ENCODE peak calls at places on chromosome 22, in six cellular contexts. One of them, this sample, is unnamed.

GRCh38 chr22:25059438-25059837 is 106.9 kb downstream of the KIAA1671 start:
- DNase-seq in type B pancreatic cell: no peak
- DNase-seq in fibroblast of the aortic adventitia: no peak
- DNase-seq in RWPE1: no peak
- DNase-seq in astrocyte: no peak
- DNase-seq in HFF-Myc: no peak
- DNase-seq in this sample: no peak

GRCh38 chr22:47175151-47175760 is 412.8 kb downstream of the TBC1D22A start:
- DNase-seq in type B pancreatic cell: peak; percentile 37
- DNase-seq in fibroblast of the aortic adventitia: peak; percentile 74
- DNase-seq in RWPE1: no peak
- DNase-seq in astrocyte: no peak
- DNase-seq in HFF-Myc: no peak
- DNase-seq in this sample: peak; percentile 64

GRCh38 chr22:16955678-16956210 is 52.3 kb downstream of the GAB4 start:
- DNase-seq in type B pancreatic cell: no peak
- DNase-seq in fibroblast of the aortic adventitia: no peak
- DNase-seq in RWPE1: no peak
- DNase-seq in astrocyte: no peak
- DNase-seq in HFF-Myc: no peak
- DNase-seq in this sample: no peak

GRCh38 chr22:28783786-28784671 is 11.5 kb downstream of the CCDC117 start:
- DNase-seq in type B pancreatic cell: no peak
- DNase-seq in fibroblast of the aortic adventitia: no peak
- DNase-seq in RWPE1: no peak
- DNase-seq in astrocyte: no peak
- DNase-seq in HFF-Myc: no peak
- DNase-seq in this sample: no peak

GRCh38 chr22:29073618-29074275 is 912 bp downstream of the KREMEN1 start:
- DNase-seq in type B pancreatic cell: peak; percentile 77
- DNase-seq in fibroblast of the aortic adventitia: peak; percentile 16
- DNase-seq in RWPE1: peak; percentile 9
- DNase-seq in astrocyte: no peak
- DNase-seq in HFF-Myc: no peak
- DNase-seq in this sample: no peak

GRCh38 chr22:35411112-35411511 is 11.2 kb downstream of the MCM5 start:
- DNase-seq in type B pancreatic cell: no peak
- DNase-seq in fibroblast of the aortic adventitia: no peak
- DNase-seq in RWPE1: no peak
- DNase-seq in astrocyte: no peak
- DNase-seq in HFF-Myc: no peak
- DNase-seq in this sample: no peak

GRCh38 chr22:40322818-40323447 is 23.4 kb upstream of the ADSL start:
- DNase-seq in type B pancreatic cell: no peak
- DNase-seq in fibroblast of the aortic adventitia: no peak
- DNase-seq in RWPE1: no peak
- DNase-seq in astrocyte: no peak
- DNase-seq in HFF-Myc: no peak
- DNase-seq in this sample: no peak

GRCh38 chr22:49019737-49020136 is 807.9 kb downstream of the BRD1 start:
- DNase-seq in type B pancreatic cell: peak; percentile 50
- DNase-seq in fibroblast of the aortic adventitia: no peak
- DNase-seq in RWPE1: no peak
- DNase-seq in astrocyte: no peak
- DNase-seq in HFF-Myc: no peak
- DNase-seq in this sample: peak; percentile 51

GRCh38 chr22:42595434-42595833 is 19.2 kb downstream of the POLDIP3 start:
- DNase-seq in type B pancreatic cell: no peak
- DNase-seq in fibroblast of the aortic adventitia: peak; percentile 32
- DNase-seq in RWPE1: no peak
- DNase-seq in astrocyte: peak; percentile 18
- DNase-seq in HFF-Myc: no peak
- DNase-seq in this sample: no peak

GRCh38 chr22:19630614-19631013 is 83.7 kb upstream of the SEPTIN5 start:
- DNase-seq in type B pancreatic cell: no peak
- DNase-seq in fibroblast of the aortic adventitia: no peak
- DNase-seq in RWPE1: no peak
- DNase-seq in astrocyte: no peak
- DNase-seq in HFF-Myc: no peak
- DNase-seq in this sample: no peak

GRCh38 chr22:19629720-19630419 is 84.4 kb upstream of the SEPTIN5 start:
- DNase-seq in type B pancreatic cell: peak; percentile 89
- DNase-seq in fibroblast of the aortic adventitia: peak; percentile 80
- DNase-seq in RWPE1: peak; percentile 85
- DNase-seq in astrocyte: peak; percentile 22
- DNase-seq in HFF-Myc: peak; percentile 21
- DNase-seq in this sample: no peak

GRCh38 chr22:19632671-19633148 is 81.6 kb upstream of the SEPTIN5 start:
- DNase-seq in type B pancreatic cell: no peak
- DNase-seq in fibroblast of the aortic adventitia: no peak
- DNase-seq in RWPE1: no peak
- DNase-seq in astrocyte: no peak
- DNase-seq in HFF-Myc: no peak
- DNase-seq in this sample: no peak

GRCh38 chr22:19634206-19634536 is 80.1 kb upstream of the SEPTIN5 start:
- DNase-seq in type B pancreatic cell: no peak
- DNase-seq in fibroblast of the aortic adventitia: no peak
- DNase-seq in RWPE1: no peak
- DNase-seq in astrocyte: no peak
- DNase-seq in HFF-Myc: no peak
- DNase-seq in this sample: no peak

GRCh38 chr22:19631899-19632670 is 82.2 kb upstream of the SEPTIN5 start:
- DNase-seq in type B pancreatic cell: no peak
- DNase-seq in fibroblast of the aortic adventitia: peak; percentile 49
- DNase-seq in RWPE1: peak; percentile 22
- DNase-seq in astrocyte: peak; percentile 24
- DNase-seq in HFF-Myc: no peak
- DNase-seq in this sample: no peak
- TF ChIP-seq CTCF in type B pancreatic cell: peak; percentile 69
- TF ChIP-seq CTCF in fibroblast of the aortic adventitia: peak; percentile 75
- TF ChIP-seq CTCF in RWPE1: peak; percentile 64
- TF ChIP-seq CTCF in astrocyte: peak; percentile 61
- TF ChIP-seq CTCF in HFF-Myc: peak; percentile 76
- TF ChIP-seq CTCF in this sample: peak; percentile 81

GRCh38 chr22:30863161-30863833 is 105.3 kb downstream of the MORC2 start:
- DNase-seq in type B pancreatic cell: peak; percentile 58
- DNase-seq in fibroblast of the aortic adventitia: no peak
- DNase-seq in RWPE1: no peak
- DNase-seq in astrocyte: peak; percentile 23
- DNase-seq in HFF-Myc: no peak
- DNase-seq in this sample: no peak
- TF ChIP-seq CTCF in type B pancreatic cell: no peak
- TF ChIP-seq CTCF in fibroblast of the aortic adventitia: no peak
- TF ChIP-seq CTCF in RWPE1: no peak
- TF ChIP-seq CTCF in astrocyte: no peak
- TF ChIP-seq CTCF in HFF-Myc: no peak
- TF ChIP-seq CTCF in this sample: no peak

DNA sequence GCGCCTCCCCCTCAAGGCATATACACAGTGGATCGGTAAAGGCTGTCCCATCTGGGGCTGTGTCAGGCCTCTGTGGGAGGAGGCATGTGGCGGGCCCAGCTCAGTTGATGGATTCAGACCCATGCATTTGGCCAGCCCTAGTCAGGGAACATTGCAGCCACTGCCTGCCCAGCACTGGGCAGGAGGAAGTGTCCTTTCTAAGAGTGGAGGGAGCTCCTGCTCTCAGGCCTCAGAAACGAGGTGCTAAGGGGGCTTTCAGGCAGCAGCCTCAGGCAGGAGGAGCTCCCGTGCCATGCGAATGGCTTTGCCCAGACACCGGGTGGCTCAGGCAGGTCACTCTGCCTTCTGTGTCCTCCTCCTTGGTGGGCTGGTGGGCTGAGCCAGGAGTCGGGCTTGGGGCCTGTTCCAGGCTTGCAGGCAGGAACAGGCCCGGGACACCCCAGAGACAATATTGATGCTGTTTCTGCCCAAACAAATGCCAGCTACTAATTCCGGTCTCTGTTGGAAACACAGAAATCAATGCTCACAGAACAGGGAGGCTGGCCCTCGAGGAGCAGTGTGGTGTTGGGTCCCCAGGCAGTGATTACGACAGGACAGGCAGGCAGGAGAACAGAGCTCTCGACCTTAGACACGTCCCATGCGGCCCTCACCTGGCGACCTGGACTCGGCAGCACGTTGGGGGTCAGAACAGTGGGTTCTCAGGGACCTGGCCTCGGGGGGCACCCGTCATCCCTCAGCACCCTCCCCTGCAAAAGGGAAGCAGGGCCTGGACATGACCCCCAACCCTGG is 42.3 kb upstream of the CCDC188 start:
- DNase-seq in type B pancreatic cell: no peak
- DNase-seq in fibroblast of the aortic adventitia: no peak
- DNase-seq in RWPE1: no peak
- DNase-seq in astrocyte: no peak
- DNase-seq in HFF-Myc: no peak
- DNase-seq in this sample: no peak
- TF ChIP-seq CTCF in type B pancreatic cell: no peak
- TF ChIP-seq CTCF in fibroblast of the aortic adventitia: no peak
- TF ChIP-seq CTCF in RWPE1: no peak
- TF ChIP-seq CTCF in astrocyte: no peak
- TF ChIP-seq CTCF in HFF-Myc: no peak
- TF ChIP-seq CTCF in this sample: no peak

GRCh38 chr22:38831166-38831945 is 12.5 kb downstream of the NPTXR start:
- DNase-seq in type B pancreatic cell: no peak
- DNase-seq in fibroblast of the aortic adventitia: peak; percentile 42
- DNase-seq in RWPE1: no peak
- DNase-seq in astrocyte: peak; percentile 61
- DNase-seq in HFF-Myc: no peak
- DNase-seq in this sample: peak; percentile 55
- TF ChIP-seq CTCF in type B pancreatic cell: no peak
- TF ChIP-seq CTCF in fibroblast of the aortic adventitia: no peak
- TF ChIP-seq CTCF in RWPE1: no peak
- TF ChIP-seq CTCF in astrocyte: no peak
- TF ChIP-seq CTCF in HFF-Myc: no peak
- TF ChIP-seq CTCF in this sample: no peak

DNA sequence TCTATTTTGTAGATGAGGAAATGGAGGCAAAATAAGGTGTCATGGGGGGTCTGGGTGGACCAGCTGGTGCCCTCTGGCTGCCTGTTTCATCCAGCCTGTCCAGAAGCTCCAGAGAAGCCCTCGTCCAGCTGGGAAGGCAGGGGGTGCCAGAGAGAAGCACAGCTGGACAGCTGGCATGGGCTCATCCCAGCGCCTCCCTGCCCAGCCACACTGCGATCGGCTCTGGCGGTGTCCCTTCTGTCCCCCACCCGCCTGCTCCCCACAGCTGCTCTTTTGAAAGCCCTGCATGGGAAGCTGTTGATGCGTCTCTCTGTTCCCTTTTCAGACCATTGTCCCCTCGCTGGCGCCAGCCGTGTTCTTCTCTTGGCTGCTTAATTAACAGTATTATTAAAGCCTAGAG is 86.5 kb downstream of the MN1 start:
- DNase-seq in type B pancreatic cell: no peak
- DNase-seq in fibroblast of the aortic adventitia: no peak
- DNase-seq in RWPE1: no peak
- DNase-seq in astrocyte: no peak
- DNase-seq in HFF-Myc: no peak
- DNase-seq in this sample: no peak
- TF ChIP-seq CTCF in type B pancreatic cell: no peak
- TF ChIP-seq CTCF in fibroblast of the aortic adventitia: no peak
- TF ChIP-seq CTCF in RWPE1: no peak
- TF ChIP-seq CTCF in astrocyte: no peak
- TF ChIP-seq CTCF in HFF-Myc: peak; percentile 15
- TF ChIP-seq CTCF in this sample: peak; percentile 52

GRCh38 chr22:50718352-50718709 is 19.7 kb upstream of the ACR start:
- DNase-seq in type B pancreatic cell: no peak
- DNase-seq in fibroblast of the aortic adventitia: no peak
- DNase-seq in RWPE1: no peak
- DNase-seq in astrocyte: no peak
- DNase-seq in HFF-Myc: no peak
- DNase-seq in this sample: no peak

GRCh38 chr22:50716291-50717024 is 21.5 kb upstream of the ACR start:
- DNase-seq in type B pancreatic cell: no peak
- DNase-seq in fibroblast of the aortic adventitia: no peak
- DNase-seq in RWPE1: no peak
- DNase-seq in astrocyte: no peak
- DNase-seq in HFF-Myc: no peak
- DNase-seq in this sample: no peak

GRCh38 chr22:50715776-50716175 is 22.2 kb upstream of the ACR start:
- DNase-seq in type B pancreatic cell: no peak
- DNase-seq in fibroblast of the aortic adventitia: no peak
- DNase-seq in RWPE1: no peak
- DNase-seq in astrocyte: no peak
- DNase-seq in HFF-Myc: no peak
- DNase-seq in this sample: no peak

GRCh38 chr22:50719814-50720300 is 18.1 kb upstream of the ACR start:
- DNase-seq in type B pancreatic cell: no peak
- DNase-seq in fibroblast of the aortic adventitia: no peak
- DNase-seq in RWPE1: no peak
- DNase-seq in astrocyte: no peak
- DNase-seq in HFF-Myc: no peak
- DNase-seq in this sample: no peak

GRCh38 chr22:50717709-50718351 is 20.2 kb upstream of the ACR start:
- DNase-seq in type B pancreatic cell: no peak
- DNase-seq in fibroblast of the aortic adventitia: no peak
- DNase-seq in RWPE1: no peak
- DNase-seq in astrocyte: no peak
- DNase-seq in HFF-Myc: no peak
- DNase-seq in this sample: no peak
- TF ChIP-seq CTCF in type B pancreatic cell: no peak
- TF ChIP-seq CTCF in fibroblast of the aortic adventitia: no peak
- TF ChIP-seq CTCF in RWPE1: no peak
- TF ChIP-seq CTCF in astrocyte: no peak
- TF ChIP-seq CTCF in HFF-Myc: no peak
- TF ChIP-seq CTCF in this sample: no peak

GRCh38 chr22:36569999-36570398 is 41.0 kb upstream of the EIF3D start:
- DNase-seq in type B pancreatic cell: no peak
- DNase-seq in fibroblast of the aortic adventitia: peak; percentile 11
- DNase-seq in RWPE1: no peak
- DNase-seq in astrocyte: peak; percentile 2
- DNase-seq in HFF-Myc: no peak
- DNase-seq in this sample: no peak
- TF ChIP-seq CTCF in type B pancreatic cell: peak; percentile 62
- TF ChIP-seq CTCF in fibroblast of the aortic adventitia: peak; percentile 44
- TF ChIP-seq CTCF in RWPE1: no peak
- TF ChIP-seq CTCF in astrocyte: peak; percentile 14
- TF ChIP-seq CTCF in HFF-Myc: peak; percentile 60
- TF ChIP-seq CTCF in this sample: peak; percentile 55

DNA sequence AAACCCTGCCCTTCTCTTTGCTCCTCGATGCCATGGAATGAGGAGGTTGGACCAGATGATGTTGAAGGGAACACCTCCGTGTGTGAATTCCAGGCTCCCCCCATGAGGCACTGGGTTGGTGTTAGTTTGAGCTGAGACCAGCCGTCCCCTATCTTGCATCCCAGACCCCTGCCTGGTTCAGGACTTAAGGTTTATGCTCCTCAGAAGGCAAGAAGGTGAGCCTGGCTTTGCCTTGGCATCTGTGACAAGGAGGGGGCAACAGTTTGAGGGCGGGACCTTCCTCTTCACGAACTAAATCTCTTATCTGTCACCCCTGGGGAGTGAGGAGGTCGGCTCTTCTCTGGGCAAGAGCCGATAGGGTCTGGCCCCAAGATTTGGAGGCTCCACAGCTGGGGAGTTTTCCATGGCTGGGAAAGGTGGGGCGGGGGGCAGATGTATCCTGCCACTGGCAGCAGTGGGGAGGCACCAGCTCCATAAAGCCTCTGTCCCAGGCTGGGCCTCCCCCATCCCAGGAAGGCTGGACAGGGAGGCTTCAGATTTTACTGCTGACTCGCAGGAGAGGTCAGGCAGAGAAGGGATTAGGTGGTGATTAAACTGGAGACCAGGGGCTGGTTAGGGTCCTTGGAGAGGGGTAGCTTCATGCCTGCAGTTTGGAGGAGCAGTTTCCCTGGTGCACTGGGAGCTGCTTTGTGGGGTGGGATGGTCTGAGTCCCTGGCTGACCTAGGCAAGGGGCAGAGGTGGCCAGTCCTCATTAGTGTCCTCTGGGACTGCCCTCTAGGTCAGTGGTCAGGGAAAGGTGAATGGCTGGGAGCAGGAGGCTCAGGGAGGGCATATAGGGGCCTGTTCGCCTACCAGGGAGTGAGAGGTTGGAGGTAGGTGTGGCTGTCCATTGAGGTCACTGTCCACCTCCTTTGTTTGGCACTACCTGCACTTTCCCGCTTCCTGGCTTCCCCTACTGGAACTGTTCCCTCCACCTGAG is 1.1 kb downstream of the SEC14L2 start:
- DNase-seq in type B pancreatic cell: no peak
- DNase-seq in fibroblast of the aortic adventitia: no peak
- DNase-seq in RWPE1: no peak
- DNase-seq in astrocyte: no peak
- DNase-seq in HFF-Myc: no peak
- DNase-seq in this sample: no peak
- TF ChIP-seq CTCF in type B pancreatic cell: no peak
- TF ChIP-seq CTCF in fibroblast of the aortic adventitia: no peak
- TF ChIP-seq CTCF in RWPE1: no peak
- TF ChIP-seq CTCF in astrocyte: no peak
- TF ChIP-seq CTCF in HFF-Myc: no peak
- TF ChIP-seq CTCF in this sample: no peak